ENCODE peak calls at places on chromosomes 16 and 17, in eight cellular contexts. One of them, this sample, is unnamed.

GRCh38 chr16:52470601-52471000 is 76.3 kb downstream of the TOX3 start:
- DNase-seq in NCI-H1930: peak; percentile 27
- DNase-seq in GM12865: no peak
- DNase-seq in iPS DF 6.9: no peak
- DNase-seq in ELR: no peak
- DNase-seq in brain microvascular endothelial cell: no peak
- DNase-seq in central memory CD8-positive, alpha-beta T cell: no peak
- DNase-seq in NT2/D1: no peak
- DNase-seq in this sample: no peak

GRCh38 chr17:1390422-1391367 is 9.3 kb downstream of the YWHAE start:
- DNase-seq in ELR: no peak
- DNase-seq in NT2/D1: no peak
- DNase-seq in brain microvascular endothelial cell: no peak
- DNase-seq in GM12865: no peak
- DNase-seq in NCI-H1930: no peak
- DNase-seq in central memory CD8-positive, alpha-beta T cell: no peak
- DNase-seq in iPS DF 6.9: no peak
- DNase-seq in this sample: no peak

GRCh38 chr17:83076930-83077329 is 2.5 kb upstream of the METRNL start:
- DNase-seq in central memory CD8-positive, alpha-beta T cell: no peak
- DNase-seq in brain microvascular endothelial cell: no peak
- DNase-seq in ELR: no peak
- DNase-seq in GM12865: no peak
- DNase-seq in NT2/D1: no peak
- DNase-seq in iPS DF 6.9: no peak
- DNase-seq in NCI-H1930: no peak
- DNase-seq in this sample: no peak

GRCh38 chr17:57518587-57519118 is 226.4 kb downstream of the CCDC182 start:
- DNase-seq in iPS DF 6.9: no peak
- DNase-seq in NT2/D1: no peak
- DNase-seq in NCI-H1930: no peak
- DNase-seq in brain microvascular endothelial cell: no peak
- DNase-seq in central memory CD8-positive, alpha-beta T cell: no peak
- DNase-seq in ELR: no peak
- DNase-seq in GM12865: no peak
- DNase-seq in this sample: no peak

GRCh38 chr16:62283-62682 is 8.7 kb downstream of the SNRNP25 start:
- DNase-seq in brain microvascular endothelial cell: no peak
- DNase-seq in ELR: no peak
- DNase-seq in GM12865: no peak
- DNase-seq in NT2/D1: no peak
- DNase-seq in iPS DF 6.9: no peak
- DNase-seq in NCI-H1930: no peak
- DNase-seq in central memory CD8-positive, alpha-beta T cell: no peak
- DNase-seq in this sample: no peak

GRCh38 chr16:6160303-6160702 is 1062.7 kb upstream of the EEF2KMT start:
- DNase-seq in iPS DF 6.9: no peak
- DNase-seq in brain microvascular endothelial cell: peak; percentile 6
- DNase-seq in GM12865: no peak
- DNase-seq in central memory CD8-positive, alpha-beta T cell: no peak
- DNase-seq in ELR: no peak
- DNase-seq in NCI-H1930: no peak
- DNase-seq in NT2/D1: no peak
- DNase-seq in this sample: no peak

GRCh38 chr17:55691666-55692065 is 31.0 kb downstream of the TMEM100 start:
- DNase-seq in NCI-H1930: no peak
- DNase-seq in central memory CD8-positive, alpha-beta T cell: no peak
- DNase-seq in NT2/D1: no peak
- DNase-seq in brain microvascular endothelial cell: no peak
- DNase-seq in GM12865: no peak
- DNase-seq in iPS DF 6.9: no peak
- DNase-seq in ELR: no peak
- DNase-seq in this sample: no peak

GRCh38 chr17:77131919-77132318 is 8.8 kb upstream of the SEC14L1 start:
- DNase-seq in iPS DF 6.9: no peak
- DNase-seq in NT2/D1: no peak
- DNase-seq in ELR: peak; percentile 43
- DNase-seq in NCI-H1930: no peak
- DNase-seq in central memory CD8-positive, alpha-beta T cell: no peak
- DNase-seq in brain microvascular endothelial cell: no peak
- DNase-seq in GM12865: no peak
- DNase-seq in this sample: no peak

GRCh38 chr17:64411999-64412771 is 21.5 kb upstream of the PECAM1 start:
- DNase-seq in NT2/D1: peak; percentile 85
- DNase-seq in iPS DF 6.9: no peak
- DNase-seq in brain microvascular endothelial cell: peak; percentile 16
- DNase-seq in ELR: peak; percentile 27
- DNase-seq in central memory CD8-positive, alpha-beta T cell: no peak
- DNase-seq in NCI-H1930: peak; percentile 10
- DNase-seq in GM12865: no peak
- DNase-seq in this sample: no peak

GRCh38 chr17:7475764-7476422 is 3.5 kb downstream of the ZBTB4 start:
- DNase-seq in NT2/D1: no peak
- DNase-seq in iPS DF 6.9: no peak
- DNase-seq in brain microvascular endothelial cell: no peak
- DNase-seq in GM12865: no peak
- DNase-seq in NCI-H1930: no peak
- DNase-seq in central memory CD8-positive, alpha-beta T cell: no peak
- DNase-seq in ELR: peak; percentile 49
- DNase-seq in this sample: no peak

GRCh38 chr17:63963123-63963522 is 9.6 kb downstream of the SCN4A start:
- DNase-seq in ELR: no peak
- DNase-seq in central memory CD8-positive, alpha-beta T cell: no peak
- DNase-seq in NT2/D1: no peak
- DNase-seq in brain microvascular endothelial cell: no peak
- DNase-seq in NCI-H1930: no peak
- DNase-seq in GM12865: no peak
- DNase-seq in iPS DF 6.9: no peak
- DNase-seq in this sample: no peak

GRCh38 chr16:14289692-14290340 is 218.7 kb downstream of the MRTFB start:
- DNase-seq in ELR: peak; percentile 54
- DNase-seq in iPS DF 6.9: no peak
- DNase-seq in brain microvascular endothelial cell: no peak
- DNase-seq in NCI-H1930: peak; percentile 28
- DNase-seq in central memory CD8-positive, alpha-beta T cell: no peak
- DNase-seq in GM12865: peak; percentile 56
- DNase-seq in NT2/D1: no peak
- DNase-seq in this sample: no peak

This sample was measured in fibroblast of the conjunctiva.